ENCODE peak calls at places on chromosomes 16 and 17, in five cellular contexts. V, K, W, Z and Y are unnamed samples.

GRCh38 chr17:74309902-74310301 is 16.1 kb upstream of the KIF19 start:
- DNase-seq in V (no peak), K (no peak), W (no peak), Z (no peak), Y (peak)

GRCh38 chr17:4247361-4247980 is 16.3 kb downstream of the ANKFY1 start:
- DNase-seq in V (no peak), K (no peak), W (no peak), Z (no peak), Y (no peak)

GRCh38 chr17:72192409-72193192 is 71.8 kb downstream of the SOX9 start:
- DNase-seq in V (peak), K (peak), W (no peak), Z (no peak), Y (peak)

GRCh38 chr17:4901648-4902344 is 1.1 kb downstream of the CHRNE start:
- DNase-seq in V (no peak), K (no peak), W (no peak), Z (no peak), Y (no peak)

GRCh38 chr17:63838586-63839184 is 3.8 kb downstream of the SMARCD2 start:
- DNase-seq in V (peak), K (peak), W (no peak), Z (peak), Y (no peak)

GRCh38 chr16:89442990-89443726 is 47.2 kb downstream of the ANKRD11 start:
- DNase-seq in V (peak), K (no peak), W (no peak), Z (peak), Y (peak)

GRCh38 chr16:46673320-46674013 is 15.5 kb downstream of the VPS35 start:
- DNase-seq in V (peak), K (no peak), W (no peak), Z (peak), Y (peak)

GRCh38 chr17:68981288-68981687 is 26.1 kb upstream of the ABCA8 start:
- DNase-seq in V (peak), K (no peak), W (no peak), Z (no peak), Y (peak)

GRCh38 chr17:58242171-58242784 is 3.9 kb downstream of the LPO start:
- DNase-seq in V (no peak), K (no peak), W (no peak), Z (no peak), Y (peak)

GRCh38 chr17:80195671-80196529 is 24.2 kb downstream of the SGSH start:
- DNase-seq in V (no peak), K (no peak), W (peak), Z (no peak), Y (no peak)

GRCh38 chr16:68444058-68444657 is 4.2 kb downstream of the SMPD3 start:
- DNase-seq in V (peak), K (no peak), W (no peak), Z (peak), Y (peak)

GRCh38 chr16:56268799-56269198 is 77.5 kb downstream of the GNAO1 start:
- DNase-seq in V (no peak), K (no peak), W (no peak), Z (no peak), Y (no peak)